ENCODE peak calls at places on chromosome 15, in five cellular contexts. H is AG09309, R is mucosa of descending colon, E is heart right ventricle, O is AG04449. Y is an unnamed sample.

GRCh38 chr15:50298340-50298739 is 32.8 kb upstream of the HDC start:
- DNase-seq in H (no peak), R (no peak), E (no peak), O (peak), Y (no peak)

GRCh38 chr15:86855307-86855706 is 775.6 kb downstream of the AGBL1 start:
- DNase-seq in H (no peak), R (no peak), E (no peak), O (no peak), Y (no peak)

GRCh38 chr15:91953432-91953831 is 99.9 kb downstream of the SLCO3A1 start:
- DNase-seq in H (no peak), R (peak), E (no peak), O (no peak), Y (no peak)

GRCh38 chr15:70113304-70113700 is 15.6 kb upstream of the TLE3 start:
- DNase-seq in H (no peak), R (no peak), E (no peak), O (no peak), Y (no peak)

GRCh38 chr15:47432831-47433230 is 284.5 kb upstream of the SEMA6D start:
- DNase-seq in H (no peak), R (no peak), E (no peak), O (peak), Y (no peak)

GRCh38 chr15:43132830-43133428 is 457 bp upstream of the TMEM62 start:
- DNase-seq in H (no peak), R (peak), E (peak), O (no peak), Y (no peak)

GRCh38 chr15:40415226-40415625 is 9.6 kb downstream of the IVD start:
- DNase-seq in H (no peak), R (no peak), E (no peak), O (no peak), Y (no peak)

GRCh38 chr15:90659481-90659880 is 57.7 kb upstream of the BLM start:
- DNase-seq in H (no peak), R (no peak), E (no peak), O (no peak), Y (no peak)

GRCh38 chr15:90560229-90560771 is 30.6 kb downstream of the CRTC3 start:
- DNase-seq in H (peak), R (peak), E (peak), O (peak), Y (no peak)

GRCh38 chr15:57509121-57509520 is 82.6 kb upstream of the MYZAP start:
- DNase-seq in H (no peak), R (no peak), E (no peak), O (no peak), Y (no peak)

GRCh38 chr15:79322306-79322705 is 11.4 kb downstream of the TMED3 start:
- DNase-seq in H (no peak), R (no peak), E (no peak), O (no peak), Y (no peak)

GRCh38 chr15:78320173-78320572 is 20.0 kb upstream of the CRABP1 start:
- DNase-seq in H (no peak), R (no peak), E (no peak), O (no peak), Y (no peak)

GRCh38 chr15:31273258-31273941 is 53.2 kb upstream of the KLF13 start:
- DNase-seq in H (no peak), R (no peak), E (peak), O (no peak), Y (no peak)

GRCh38 chr15:86624261-86625036 is 544.8 kb downstream of the AGBL1 start:
- DNase-seq in H (peak), R (peak), E (peak), O (peak), Y (peak)

GRCh38 chr15:91961357-91961756 is 107.8 kb downstream of the SLCO3A1 start:
- DNase-seq in H (no peak), R (no peak), E (no peak), O (no peak), Y (no peak)

GRCh38 chr15:90266061-90266431 is 574 bp downstream of the NGRN start:
- DNase-seq in H (no peak), R (peak), E (peak), O (no peak), Y (no peak)

GRCh38 chr15:68083463-68083862 is 29.3 kb downstream of the PIAS1 start:
- DNase-seq in H (no peak), R (no peak), E (no peak), O (no peak), Y (no peak)

GRCh38 chr15:64720188-64720587 is 55.2 kb downstream of the RBPMS2 start:
- DNase-seq in H (no peak), R (no peak), E (no peak), O (no peak), Y (no peak)
- H3K4me3 ChIP-seq in H (no peak), R (no peak), E (no peak), O (no peak), Y (no peak)

DNA sequence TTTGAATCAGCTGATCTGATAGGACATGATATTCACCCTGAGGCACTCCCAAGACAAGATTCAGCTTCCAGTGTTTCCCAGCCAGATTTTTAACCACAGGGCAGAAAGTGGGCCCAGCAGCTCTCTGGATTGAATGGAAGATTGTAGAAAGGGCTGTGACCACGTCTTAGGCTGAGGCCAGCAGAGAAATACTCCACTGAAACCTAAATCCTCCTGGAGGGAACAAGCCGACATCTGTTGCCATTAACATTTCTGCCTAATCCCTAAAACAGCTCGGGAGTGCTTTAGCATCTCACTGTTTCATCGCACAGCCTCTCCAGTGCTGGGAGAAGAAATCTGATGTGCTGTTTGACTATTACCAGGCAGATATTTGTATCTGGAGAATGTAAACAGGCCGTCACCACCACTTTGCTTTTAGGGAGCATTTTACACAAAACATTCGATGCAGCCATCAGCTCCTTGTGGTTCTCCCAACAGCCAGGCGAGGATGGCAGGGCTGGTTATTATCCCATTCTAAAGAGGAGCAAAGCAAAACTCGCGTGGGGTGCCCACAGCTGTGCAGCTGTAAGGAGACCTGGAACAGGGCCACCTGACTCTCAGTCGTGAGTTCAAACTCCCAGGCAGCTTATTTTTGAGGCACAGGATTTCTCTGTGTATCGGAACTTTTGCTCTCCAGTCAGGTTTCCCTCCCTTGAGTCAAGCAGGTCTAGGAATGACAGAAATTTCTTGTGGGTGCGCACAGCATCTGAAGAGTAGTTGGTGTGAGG is 117.4 kb downstream of the LIPC start:
- DNase-seq in H (no peak), R (no peak), E (no peak), O (no peak), Y (no peak)
- TF ChIP-seq CTCF in H (no peak), R (no peak), E (no peak), O (no peak), Y (no peak)

DNA sequence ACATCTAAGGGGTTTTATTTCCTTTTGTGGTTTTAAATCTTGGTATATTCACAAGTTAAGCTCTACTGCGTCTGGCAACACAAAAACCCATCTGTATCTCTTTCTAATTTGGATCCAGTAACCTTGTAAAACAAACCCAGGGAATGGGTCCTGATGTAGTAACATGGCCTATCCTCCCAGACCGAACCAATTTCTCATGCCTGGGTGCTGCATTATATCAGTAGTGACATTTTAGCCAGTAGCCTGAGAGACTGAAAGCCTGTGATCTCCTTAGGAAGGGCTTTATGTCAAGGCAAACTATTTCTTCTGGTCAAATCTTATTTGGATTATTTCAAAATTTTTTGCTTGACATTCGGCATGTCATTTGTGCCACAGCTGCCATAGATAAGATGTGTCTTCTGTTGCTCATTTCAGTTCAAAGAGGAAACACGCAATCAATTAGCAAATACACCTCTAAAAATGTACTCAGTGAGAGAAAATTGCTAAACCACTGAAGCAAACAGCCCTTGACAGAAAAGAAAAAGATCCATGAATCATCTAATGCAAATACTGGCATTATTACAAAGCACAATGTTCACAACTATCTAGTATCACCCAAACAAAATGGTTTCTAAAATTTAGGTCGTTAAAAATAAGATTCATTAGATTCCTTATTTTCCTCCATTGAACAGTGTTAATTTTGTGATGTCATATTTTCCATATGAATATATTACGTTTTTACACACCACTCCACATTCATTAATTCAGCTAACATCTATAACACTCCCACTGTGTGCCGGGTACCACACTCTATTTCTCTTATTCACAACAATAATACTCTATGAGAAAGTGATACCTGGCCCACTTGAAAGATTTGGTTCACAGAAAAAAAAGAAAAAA is 4.0 kb downstream of the NPTN start:
- DNase-seq in H (no peak), R (no peak), E (no peak), O (no peak), Y (no peak)
- H3K4me3 ChIP-seq in H (no peak), R (no peak), E (no peak), O (no peak), Y (no peak)

DNA sequence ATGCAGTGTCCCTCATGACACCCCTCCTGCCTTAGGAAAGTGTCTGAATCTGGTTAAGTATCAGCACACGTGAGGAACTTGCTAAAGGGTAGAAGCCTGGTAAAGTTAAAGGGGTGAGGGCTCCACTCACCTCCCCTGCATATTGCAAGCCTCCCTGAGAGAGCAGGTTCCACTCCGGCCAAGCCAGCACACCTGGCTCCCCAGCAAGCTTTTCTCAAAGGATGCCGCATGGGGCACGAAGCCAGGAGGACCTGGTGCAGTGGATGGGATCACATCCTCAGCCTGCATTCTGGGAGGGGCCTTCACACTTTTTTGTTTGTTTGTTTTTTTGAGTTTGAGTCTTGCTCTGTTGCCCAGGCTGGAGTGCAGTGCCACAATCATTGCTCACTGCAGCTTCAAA is 79.9 kb downstream of the PCSK6 start:
- DNase-seq in H (no peak), R (no peak), E (no peak), O (no peak), Y (no peak)
- TF ChIP-seq CTCF in H (no peak), R (no peak), E (no peak), O (no peak), Y (no peak)

DNA sequence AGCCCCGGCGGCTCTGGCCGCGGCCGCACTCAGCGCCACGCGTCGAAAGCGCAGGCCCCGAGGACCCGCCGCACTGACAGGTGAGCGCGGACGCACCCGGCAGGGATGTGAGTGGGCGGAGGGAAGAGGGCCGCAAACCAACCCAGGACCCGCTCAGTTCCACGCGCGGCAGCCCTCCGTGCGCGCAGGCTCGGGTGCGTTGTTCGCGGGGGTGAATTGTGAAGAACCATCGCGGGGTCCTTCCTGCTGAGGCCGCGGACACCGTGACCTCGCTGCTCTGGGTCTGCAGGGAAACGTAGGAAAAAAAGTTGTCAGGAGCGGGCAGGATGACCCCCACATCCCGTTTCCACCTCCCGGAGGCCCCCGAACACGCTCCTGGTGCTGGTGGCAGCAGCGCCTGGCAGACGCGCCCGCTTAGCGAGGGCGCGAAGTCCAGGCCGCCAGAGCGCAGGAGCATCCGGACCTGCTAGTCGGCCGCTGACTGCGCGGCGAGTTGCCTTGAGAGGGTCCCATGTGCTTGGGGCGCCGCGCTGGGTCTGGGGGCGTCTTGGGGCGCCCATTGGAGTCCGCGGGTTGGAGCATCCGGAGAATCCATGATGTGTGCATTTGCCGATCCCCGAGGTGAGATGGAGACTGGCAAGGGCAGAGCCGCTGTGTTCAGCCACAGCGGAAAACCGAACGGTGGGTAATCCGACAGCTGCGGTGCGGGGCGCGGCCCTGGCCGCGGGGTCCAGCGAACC is 448 bp downstream of the GREM1 start:
- DNase-seq in H (no peak), R (no peak), E (no peak), O (no peak), Y (no peak)
- H3K4me3 ChIP-seq in H (peak), R (no peak), E (no peak), O (peak), Y (no peak)

GRCh38 chr15:41474436-41474835 is 19.2 kb upstream of the ITPKA start:
- DNase-seq in H (no peak), R (peak), E (no peak), O (no peak), Y (peak)
- TF ChIP-seq CTCF in H (no peak), R (no peak), E (no peak), O (no peak), Y (no peak)

GRCh38 chr15:42108189-42108588 is 13.8 kb upstream of the PLA2G4D start:
- DNase-seq in H (no peak), R (no peak), E (no peak), O (no peak), Y (no peak)

GRCh38 chr15:42106278-42106677 is 11.9 kb upstream of the PLA2G4D start:
- DNase-seq in H (no peak), R (no peak), E (no peak), O (no peak), Y (no peak)

GRCh38 chr15:42108808-42109207 is 14.4 kb upstream of the PLA2G4D start:
- DNase-seq in H (no peak), R (no peak), E (no peak), O (no peak), Y (no peak)

GRCh38 chr15:42110367-42110766 is 16.0 kb upstream of the PLA2G4D start:
- DNase-seq in H (no peak), R (no peak), E (no peak), O (no peak), Y (no peak)

GRCh38 chr15:42107483-42107882 is 13.1 kb upstream of the PLA2G4D start:
- DNase-seq in H (no peak), R (peak), E (no peak), O (no peak), Y (peak)
- H3K4me3 ChIP-seq in H (no peak), R (no peak), E (no peak), O (no peak), Y (peak)

Y was measured in LNCaP clone FGC.